ENCODE peak calls at places on chromosomes 12 and 14, in eight cellular contexts. O is astrocyte of the spinal cord, W is mesothelial cell of epicardium, H is NB4, P is AG04450, S is HFFc6, I is foreskin fibroblast, B is WERI-Rb-1. D is an unnamed sample.

GRCh38 chr14:29030970-29031369 is 264.4 kb downstream of the FOXG1 start:
- DNase-seq in O (no peak), S (no peak), W (no peak), H (no peak), B (no peak), I (no peak), P (no peak), D (no peak)

GRCh38 chr14:54600685-54601084 is 33.8 kb downstream of the SAMD4A start:
- DNase-seq in O (no peak), B (no peak), W (no peak), I (no peak), S (peak), H (no peak), P (peak), D (no peak)

GRCh38 chr12:105840384-105840783 is 298.4 kb downstream of the NUAK1 start:
- DNase-seq in H (no peak), B (no peak), O (no peak), P (no peak), S (no peak), W (no peak), I (no peak), D (no peak)

GRCh38 chr12:116630762-116631161 is 71.6 kb downstream of the MAP1LC3B2 start:
- DNase-seq in H (no peak), O (no peak), I (no peak), W (no peak), S (no peak), P (no peak), B (peak), D (no peak)

GRCh38 chr12:27424631-27425230 is 21.8 kb upstream of the SMCO2 start:
- DNase-seq in O (peak), I (peak), S (peak), H (peak), P (peak), W (no peak), B (no peak), D (no peak)

GRCh38 chr12:27221625-27222387 is 22.3 kb upstream of the STK38L start:
- DNase-seq in P (no peak), S (no peak), H (peak), O (no peak), I (no peak), W (no peak), B (no peak), D (no peak)

GRCh38 chr12:48165089-48166031 is 8.0 kb upstream of the ASB8 start:
- DNase-seq in H (peak), S (peak), W (no peak), O (peak), I (peak), P (peak), B (peak), D (no peak)

GRCh38 chr12:27332407-27333310 is at the start of gene BMAL2:
- DNase-seq in O (peak), S (no peak), I (peak), W (peak), H (peak), B (peak), P (no peak), D (peak)

GRCh38 chr12:131039551-131039950 is 85.8 kb downstream of the ADGRD1 start:
- DNase-seq in O (no peak), W (no peak), S (no peak), I (no peak), B (no peak), P (no peak), H (no peak), D (no peak)

GRCh38 chr12:111056618-111057521 is 136.5 kb upstream of the MYL2 start:
- DNase-seq in O (no peak), S (no peak), H (peak), P (no peak), W (no peak), B (no peak), I (no peak), D (no peak)

GRCh38 chr12:118743896-118744700 is 237.2 kb upstream of the SRRM4 start:
- DNase-seq in H (no peak), B (no peak), I (no peak), P (no peak), S (no peak), W (no peak), O (no peak), D (no peak)

GRCh38 chr12:110271015-110271414 is 10.0 kb upstream of the ATP2A2 start:
- DNase-seq in P (no peak), S (no peak), W (no peak), B (no peak), H (no peak), O (no peak), I (no peak), D (no peak)

GRCh38 chr12:111581434-111582132 is 17.5 kb downstream of the ATXN2 start:
- DNase-seq in S (no peak), W (no peak), H (no peak), B (no peak), I (no peak), O (no peak), P (no peak), D (no peak)

GRCh38 chr14:77986808-77987207 is 183.4 kb upstream of the NRXN3 start:
- DNase-seq in H (no peak), S (no peak), I (no peak), B (no peak), O (peak), W (no peak), P (no peak), D (no peak)

GRCh38 chr14:77988966-77989365 is 181.2 kb upstream of the NRXN3 start:
- DNase-seq in I (no peak), H (no peak), W (no peak), S (peak), O (peak), B (peak), P (peak), D (no peak)

GRCh38 chr14:77989441-77989891 is 180.7 kb upstream of the NRXN3 start:
- DNase-seq in H (no peak), O (no peak), P (no peak), I (no peak), B (peak), S (no peak), W (no peak), D (no peak)

GRCh38 chr14:77988096-77988870 is 181.9 kb upstream of the NRXN3 start:
- DNase-seq in I (no peak), H (no peak), W (no peak), S (no peak), B (peak), O (no peak), P (no peak), D (no peak)

GRCh38 chr14:77991128-77991772 is 178.9 kb upstream of the NRXN3 start:
- DNase-seq in P (no peak), B (peak), I (no peak), H (peak), S (no peak), W (no peak), O (no peak), D (no peak)
- TF ChIP-seq CTCF in P (no peak), B (peak), I (no peak), H (peak), S (no peak), W (no peak), O (no peak), D (peak)

DNA sequence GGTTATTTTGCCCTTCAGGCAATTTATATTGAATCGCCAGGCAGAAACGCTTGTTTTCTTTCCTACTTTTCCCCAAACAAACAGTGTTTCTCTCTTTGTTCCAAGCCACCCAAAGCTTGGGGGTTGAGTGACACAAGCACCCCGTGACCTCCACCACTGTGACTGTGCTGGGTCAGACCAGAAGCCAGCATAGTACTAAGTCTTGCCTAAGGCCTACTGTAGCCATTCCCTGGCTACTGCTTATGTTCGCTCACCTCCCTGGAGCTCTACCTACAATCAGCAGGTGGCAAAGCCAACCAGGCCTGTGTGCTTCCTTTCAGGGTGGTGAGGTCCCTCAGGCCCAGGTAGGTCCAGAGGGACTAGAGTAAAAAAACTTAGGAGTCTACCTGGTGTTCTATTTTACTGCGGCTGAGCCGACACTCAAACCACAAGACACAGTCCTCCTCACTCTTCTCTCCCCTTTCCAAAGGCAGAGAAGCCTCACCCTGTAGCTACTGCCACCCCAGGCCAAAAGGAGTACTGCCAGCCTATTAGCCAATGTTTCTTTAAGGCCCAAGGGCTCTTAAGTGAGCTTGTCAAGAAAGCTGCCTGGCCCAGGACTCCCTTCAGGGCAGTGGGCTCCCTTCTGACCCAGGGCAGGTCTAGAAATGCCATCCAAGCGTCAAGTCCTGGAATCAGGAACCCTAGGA is 411.8 kb upstream of the MIS18BP1 start:
- DNase-seq in S (no peak), H (peak), W (no peak), B (peak), O (no peak), I (no peak), P (no peak), D (no peak)
- TF ChIP-seq CTCF in S (peak), H (peak), W (no peak), B (peak), O (peak), I (no peak), P (no peak), D (peak)

GRCh38 chr12:42410345-42410744 is 84.4 kb downstream of the PPHLN1 start:
- DNase-seq in B (no peak), H (no peak), O (no peak), I (no peak), S (no peak), W (no peak), P (no peak), D (no peak)
- TF ChIP-seq CTCF in B (no peak), H (no peak), O (no peak), I (no peak), S (no peak), W (no peak), P (no peak), D (no peak)

DNA sequence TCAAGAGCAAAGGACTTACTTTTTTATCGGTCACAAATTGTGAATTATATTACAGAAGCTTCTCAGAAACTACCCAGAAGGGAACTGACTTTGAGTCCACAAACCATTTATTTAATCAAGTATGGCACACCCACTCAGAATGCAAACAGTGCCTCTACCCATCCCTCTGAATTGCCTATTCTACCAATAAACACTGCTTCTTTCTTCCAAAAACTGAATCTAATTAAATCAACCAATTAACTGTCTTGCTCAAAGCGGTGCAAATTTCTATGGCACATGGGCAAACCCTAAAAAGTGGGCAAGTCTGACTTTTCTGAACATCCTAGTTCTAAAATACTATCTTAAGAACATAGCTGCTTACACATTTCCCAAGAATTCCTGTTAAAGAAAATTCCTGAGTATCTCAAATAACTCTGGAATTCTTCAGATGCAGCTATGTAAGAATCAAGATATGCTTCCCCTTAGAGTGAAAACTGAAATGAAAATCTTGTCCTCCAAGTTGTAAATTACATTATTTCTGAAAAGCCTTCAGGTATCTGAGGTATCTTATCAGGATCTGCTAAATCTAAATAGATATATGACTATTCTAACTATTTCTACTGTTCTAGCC is 4.3 kb downstream of the SPTLC2 start:
- DNase-seq in O (peak), S (peak), B (no peak), H (no peak), I (no peak), P (no peak), W (no peak), D (no peak)
- TF ChIP-seq CTCF in O (no peak), S (no peak), B (no peak), H (no peak), I (no peak), P (no peak), W (no peak), D (no peak)

GRCh38 chr12:63419119-63419518 is 249.2 kb downstream of the DPY19L2 start:
- DNase-seq in W (no peak), I (no peak), H (no peak), B (no peak), S (no peak), P (no peak), O (no peak), D (no peak)

GRCh38 chr12:63423839-63424238 is 244.5 kb downstream of the DPY19L2 start:
- DNase-seq in W (no peak), B (no peak), H (no peak), P (no peak), I (no peak), O (no peak), S (no peak), D (no peak)

GRCh38 chr12:63416788-63417187 is 251.5 kb downstream of the DPY19L2 start:
- DNase-seq in P (no peak), B (no peak), S (no peak), I (no peak), O (no peak), H (no peak), W (no peak), D (no peak)

GRCh38 chr12:63415357-63415756 is 252.9 kb downstream of the DPY19L2 start:
- DNase-seq in W (no peak), P (no peak), I (no peak), S (no peak), H (no peak), B (no peak), O (no peak), D (no peak)

DNA sequence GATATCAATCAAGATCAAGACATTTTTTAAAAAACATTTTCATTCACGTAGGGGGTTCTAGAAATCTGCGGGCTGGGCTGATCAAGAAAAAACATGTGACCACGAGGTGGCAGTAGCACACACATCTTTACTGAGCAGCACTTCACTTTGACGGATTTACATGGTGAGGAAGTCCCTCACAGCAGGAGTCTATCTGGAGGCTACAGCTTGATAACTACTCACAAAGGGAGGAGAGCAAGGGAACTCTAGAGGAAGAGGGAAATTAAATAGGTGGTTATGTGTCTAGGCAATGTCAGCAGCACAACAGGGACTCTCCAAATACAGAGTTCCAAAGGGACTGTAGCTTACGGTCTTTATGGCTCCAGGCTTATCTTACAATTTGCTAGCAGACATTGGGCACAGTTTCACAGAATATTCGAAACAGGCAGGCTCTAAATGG is 248.1 kb downstream of the DPY19L2 start:
- DNase-seq in W (no peak), P (peak), B (peak), H (peak), O (peak), I (peak), S (peak), D (no peak)
- TF ChIP-seq CTCF in W (peak), P (peak), B (peak), H (peak), O (peak), I (peak), S (peak), D (peak)